ENCODE peak calls at places on chromosome 18, in five cellular contexts. Y, R, H, X and F are unnamed samples.

GRCh38 chr18:7830468-7830867 is 263.4 kb downstream of the PTPRM start:
- DNase-seq in H (peak; percentile 36), X (peak; percentile 35), R (no peak), Y (no peak), F (no peak)

GRCh38 chr18:44729631-44730101 is 49.0 kb downstream of the SETBP1 start:
- DNase-seq in R (no peak), Y (no peak), H (no peak), X (no peak), F (no peak)

GRCh38 chr18:59267511-59268126 is 5.6 kb downstream of the RAX start:
- DNase-seq in Y (no peak), X (no peak), R (no peak), H (peak; percentile 22), F (no peak)

GRCh38 chr18:34661464-34662087 is 48.5 kb upstream of the DTNA start:
- DNase-seq in X (peak; percentile 67), R (peak; percentile 13), Y (peak; percentile 27), H (peak; percentile 29), F (no peak)

GRCh38 chr18:57784034-57784815 is 18.9 kb downstream of the ATP8B1 start:
- DNase-seq in R (peak; percentile 21), H (no peak), Y (peak; percentile 42), X (peak; percentile 88), F (no peak)

GRCh38 chr18:13147146-13147545 is 71.4 kb upstream of the LDLRAD4 start:
- DNase-seq in H (no peak), R (no peak), Y (no peak), X (no peak), F (no peak)

GRCh38 chr18:26575865-26576217 is 27.5 kb upstream of the KCTD1 start:
- DNase-seq in H (no peak), Y (no peak), X (no peak), R (no peak), F (no peak)

GRCh38 chr18:44742741-44743311 is 62.1 kb downstream of the SETBP1 start:
- DNase-seq in R (no peak), X (no peak), Y (peak; percentile 52), H (peak; percentile 4), F (no peak)

GRCh38 chr18:68937204-68937603 is 139.3 kb downstream of the CCDC102B start:
- DNase-seq in Y (no peak), H (no peak), R (no peak), X (no peak), F (no peak)

GRCh38 chr18:78994000-78994399 is 14.4 kb downstream of the SALL3 start:
- DNase-seq in R (no peak), H (no peak), Y (no peak), X (no peak), F (no peak)

GRCh38 chr18:9204659-9205058 is 68.1 kb downstream of the ANKRD12 start:
- DNase-seq in H (no peak), Y (no peak), X (no peak), R (no peak), F (no peak)

GRCh38 chr18:77650799-77651385 is 401.2 kb downstream of the GALR1 start:
- DNase-seq in R (peak; percentile 95), H (peak; percentile 44), X (peak; percentile 24), Y (no peak), F (no peak)

GRCh38 chr18:14577971-14578370 is 34.6 kb upstream of the POTEC start:
- DNase-seq in R (no peak), Y (no peak), X (peak; percentile 39), H (no peak), F (no peak)

GRCh38 chr18:54717673-54718435 is 110.4 kb upstream of the RAB27B start:
- DNase-seq in R (peak; percentile 19), Y (no peak), X (no peak), H (no peak), F (no peak)

GRCh38 chr18:9387891-9388290 is 53.3 kb downstream of the TWSG1 start:
- DNase-seq in X (no peak), Y (no peak), R (no peak), H (no peak), F (no peak)

GRCh38 chr18:52716926-52717325 is 376.9 kb downstream of the DCC start:
- DNase-seq in R (peak; percentile 4), H (peak; percentile 39), Y (peak; percentile 38), X (no peak), F (no peak)

GRCh38 chr18:57748770-57749603 is 54.1 kb downstream of the ATP8B1 start:
- DNase-seq in R (no peak), H (peak; percentile 61), Y (peak; percentile 34), X (peak; percentile 69), F (no peak)

GRCh38 chr18:48957616-48958015 is 6.9 kb upstream of the SMAD7 start:
- DNase-seq in R (no peak), X (no peak), H (no peak), Y (no peak), F (no peak)

GRCh38 chr18:39030124-39030655 is 1464.6 kb upstream of the CELF4 start:
- DNase-seq in H (no peak), Y (no peak), R (no peak), X (no peak), F (no peak)

GRCh38 chr18:69943021-69943420 is 4.7 kb downstream of the CD226 start:
- DNase-seq in Y (no peak), H (no peak), R (no peak), X (no peak), F (no peak)

GRCh38 chr18:79857082-79857661 is 59.4 kb downstream of the KCNG2 start:
- DNase-seq in H (peak; percentile 49), R (no peak), X (peak; percentile 15), Y (no peak), F (no peak)

GRCh38 chr18:7980136-7980535 is 413.0 kb downstream of the PTPRM start:
- DNase-seq in X (peak; percentile 21), H (no peak), Y (no peak), R (peak; percentile 21), F (no peak)

GRCh38 chr18:13791181-13791580 is 32.8 kb upstream of the MC5R start:
- DNase-seq in X (peak; percentile 79), Y (no peak), R (no peak), H (peak; percentile 3), F (no peak)

GRCh38 chr18:39909706-39910105 is 2045.3 kb upstream of the PIK3C3 start:
- DNase-seq in H (no peak), X (no peak), R (no peak), Y (no peak), F (no peak)

GRCh38 chr18:76480913-76481312 is 14.1 kb downstream of the ZNF516 start:
- DNase-seq in X (no peak), R (no peak), Y (no peak), H (no peak), F (no peak)

GRCh38 chr18:63422862-63423304 is 607 bp upstream of the VPS4B start:
- DNase-seq in R (no peak), Y (no peak), H (no peak), X (no peak), F (no peak)
- TF ChIP-seq CTCF in R (no peak), Y (no peak), H (no peak), X (no peak), F (no peak)

GRCh38 chr18:21632393-21632792 is 20.3 kb downstream of the SNRPD1 start:
- DNase-seq in X (no peak), Y (no peak), R (no peak), H (no peak), F (no peak)
- TF ChIP-seq CTCF in X (no peak), Y (no peak), R (no peak), H (no peak), F (peak; percentile 11)

GRCh38 chr18:21912339-21913239 is 172.0 kb downstream of the MIB1 start:
- DNase-seq in Y (no peak), H (no peak), R (peak; percentile 27), X (no peak), F (no peak)
- TF ChIP-seq CTCF in Y (no peak), H (peak; percentile 8), R (no peak), X (no peak), F (no peak)

GRCh38 chr18:62332964-62333695 is 8.0 kb downstream of the TNFRSF11A start:
- DNase-seq in H (no peak), X (no peak), R (no peak), Y (no peak), F (no peak)
- TF ChIP-seq CTCF in H (no peak), X (no peak), R (no peak), Y (no peak), F (no peak)